ENCODE peak calls at places on chromosomes 2 and 18, in four cellular contexts. E is SW 1271; C is anterior cingulate cortex; M is stimulated activated CD8-positive, alpha-beta memory T cell treated with anti-CD3 and anti-CD28 coated beads, Interleukin-2, amount 100 ng/mL, for 48 hours. G is an unnamed sample.
A peak's percentile ranks its signal among the peaks of the same experiment; 100 is the strongest.

GRCh38 chr2:212736327-212736726 is 197.7 kb upstream of the ERBB4 start:
- DNase-seq in E (no peak), C (no peak), M (no peak), G (no peak)

GRCh38 chr18:3689986-3690681 is 240.2 kb downstream of the TGIF1 start:
- DNase-seq in M (no peak), C (no peak), E (no peak), G (no peak)

GRCh38 chr2:181104512-181105121 is 124.2 kb downstream of the UBE2E3 start:
- DNase-seq in E (peak; percentile 72), M (no peak), C (no peak), G (no peak)

GRCh38 chr2:238510911-238511613 is 84.3 kb downstream of the ASB1 start:
- DNase-seq in E (no peak), C (no peak), M (no peak), G (peak; percentile 73)

GRCh38 chr2:36459725-36460137 is 104.2 kb downstream of the CRIM1 start:
- DNase-seq in C (no peak), M (no peak), E (peak; percentile 72), G (no peak)

GRCh38 chr2:192035731-192036442 is 158.8 kb downstream of the TMEFF2 start:
- DNase-seq in M (no peak), E (no peak), C (no peak), G (no peak)

GRCh38 chr2:9135804-9136558 is 70.6 kb upstream of the ASAP2 start:
- DNase-seq in E (no peak), M (no peak), C (no peak), G (no peak)

GRCh38 chr2:228845162-228845910 is 425.8 kb downstream of the PID1 start:
- DNase-seq in C (no peak), M (no peak), E (no peak), G (no peak)

GRCh38 chr18:45166341-45167108 is 448.8 kb upstream of the SLC14A2 start:
- DNase-seq in E (no peak), M (no peak), C (no peak), G (no peak)

GRCh38 chr2:158994920-158995676 is 26.7 kb downstream of the TANC1 start:
- DNase-seq in M (no peak), E (no peak), C (no peak), G (no peak)

GRCh38 chr2:134668821-134669220 is 50.0 kb downstream of the TMEM163 start:
- DNase-seq in E (no peak), C (no peak), M (peak; percentile 76), G (no peak)

GRCh38 chr2:240962371-240963064 is 35.9 kb upstream of the SNED1 start:
- DNase-seq in M (no peak), C (no peak), E (no peak), G (peak; percentile 87)

GRCh38 chr18:21167641-21168372 is 56.2 kb upstream of the ROCK1 start:
- DNase-seq in E (peak; percentile 4), C (no peak), M (no peak), G (no peak)

GRCh38 chr2:238114851-238115660 is 14.9 kb downstream of the ESPNL start:
- DNase-seq in M (no peak), E (no peak), C (no peak), G (peak; percentile 77)

GRCh38 chr2:23487735-23488492 is 102.9 kb downstream of the KLHL29 start:
- DNase-seq in E (no peak), C (no peak), M (peak; percentile 9), G (peak; percentile 42)

GRCh38 chr2:11647834-11648600 is 22.0 kb downstream of the NTSR2 start:
- DNase-seq in E (peak; percentile 5), C (no peak), M (no peak), G (no peak)

GRCh38 chr2:46076251-46076650 is 221.0 kb upstream of the EPAS1 start:
- DNase-seq in E (no peak), C (no peak), M (no peak), G (no peak)

GRCh38 chr2:85076618-85077274 is 56.4 kb upstream of the TCF7L1 start:
- DNase-seq in M (no peak), C (no peak), E (no peak), G (no peak)

GRCh38 chr2:3703236-3703682 is at the start of gene DCDC2C:
- DNase-seq in E (no peak), C (no peak), M (no peak), G (no peak)